ENCODE peak calls at places on chromosomes 16 and 17, in six cellular contexts. Y is activated CD8-positive, alpha-beta T cell treated with anti-CD3 and anti-CD28 coated beads, Interleukin-2, amount 10 ng/mL, durations not matched to agents 7 days and 5 days; D is stimulated activated naive CD8-positive, alpha-beta T cell treated with anti-CD3 and anti-CD28 coated beads, Interleukin-15, amount 100 ng/mL, for 72 hours; J is PC-9; V is iPS-NIHi11; Q is coronary artery. H is an unnamed sample.

GRCh38 chr17:77266213-77266612 is 125.4 kb downstream of the SEC14L1 start:
- DNase-seq in Y (no peak), D (no peak), J (no peak), V (peak; percentile 27), Q (no peak), H (no peak)

GRCh38 chr16:57235128-57236092 is 9.6 kb upstream of the ARL2BP start:
- DNase-seq in Y (no peak), D (no peak), J (no peak), V (no peak), Q (no peak), H (no peak)

GRCh38 chr16:66986559-66986958 is 1.8 kb upstream of the CES4A start:
- DNase-seq in Y (no peak), D (no peak), J (no peak), V (no peak), Q (no peak), H (no peak)

GRCh38 chr17:76024353-76024752 is 2.8 kb downstream of the EVPL start:
- DNase-seq in Y (no peak), D (no peak), J (no peak), V (no peak), Q (no peak), H (no peak)

GRCh38 chr17:11935734-11936406 is 61.4 kb downstream of the ZNF18 start:
- DNase-seq in Y (peak; percentile 31), D (peak; percentile 28), J (peak; percentile 55), V (peak; percentile 64), Q (no peak), H (peak; percentile 52)

GRCh38 chr17:55451758-55452468 is 30.3 kb upstream of the MMD start:
- DNase-seq in Y (no peak), D (no peak), J (no peak), V (no peak), Q (no peak), H (no peak)

GRCh38 chr17:81285179-81285878 is 9.8 kb downstream of the SLC38A10 start:
- DNase-seq in Y (peak; percentile 71), D (peak; percentile 67), J (no peak), V (peak; percentile 43), Q (peak; percentile 84), H (no peak)

GRCh38 chr17:4939554-4939803 is 367 bp downstream of the SLC25A11 start:
- DNase-seq in Y (no peak), D (no peak), J (no peak), V (no peak), Q (no peak), H (no peak)

GRCh38 chr17:1709971-1710806 is at the start of gene TLCD2:
- DNase-seq in Y (no peak), D (no peak), J (peak; percentile 80), V (peak; percentile 80), Q (peak; percentile 89), H (peak; percentile 84)

GRCh38 chr17:68172461-68172954 is 75.3 kb upstream of the AMZ2 start:
- DNase-seq in Y (peak; percentile 83), D (peak; percentile 59), J (peak; percentile 61), V (peak; percentile 57), Q (no peak), H (peak; percentile 52)

GRCh38 chr17:14067347-14067746 is 2.0 kb upstream of the COX10 start:
- DNase-seq in Y (no peak), D (no peak), J (no peak), V (no peak), Q (no peak), H (no peak)

GRCh38 chr16:66176731-66177130 is 189.8 kb upstream of the CDH5 start:
- DNase-seq in Y (no peak), D (no peak), J (no peak), V (no peak), Q (no peak), H (no peak)

GRCh38 chr16:67660564-67661028 is at the start of gene PARD6A:
- DNase-seq in Y (peak; percentile 98), D (peak; percentile 97), J (peak; percentile 87), V (peak; percentile 96), Q (peak; percentile 97), H (peak; percentile 95)

GRCh38 chr16:50464325-50465290 is 83.6 kb upstream of the NKD1 start:
- DNase-seq in Y (no peak), D (no peak), J (no peak), V (peak; percentile 50), Q (no peak), H (no peak)